ENCODE peak calls at places on chromosomes 2 and 18, in four cellular contexts. T is cardiac muscle cell, A is RWPE2, D is tibial nerve. E is an unnamed sample.

GRCh38 chr2:205197468-205198129 is 484.7 kb upstream of the NRP2 start:
- DNase-seq in D (no peak), A (no peak), T (no peak), E (no peak)

GRCh38 chr2:235263205-235264120 is 230.4 kb upstream of the AGAP1 start:
- DNase-seq in A (peak; percentile 84), D (peak; percentile 90), T (no peak), E (peak; percentile 10)

GRCh38 chr2:113000436-113000835 is 4.8 kb upstream of the IL36A start:
- DNase-seq in A (no peak), T (no peak), D (no peak), E (no peak)

GRCh38 chr2:68767031-68767961 is 32.7 kb downstream of the ARHGAP25 start:
- DNase-seq in D (no peak), T (no peak), A (no peak), E (no peak)

GRCh38 chr18:4450065-4450676 is 4.9 kb downstream of the DLGAP1 start:
- DNase-seq in T (no peak), A (no peak), D (no peak), E (no peak)

GRCh38 chr18:9017900-9018217 is 84.6 kb upstream of the NDUFV2 start:
- DNase-seq in A (no peak), D (no peak), T (no peak), E (no peak)

GRCh38 chr2:7857904-7858303 is 824.0 kb upstream of the ID2 start:
- DNase-seq in T (no peak), A (no peak), D (no peak), E (peak; percentile 56)

GRCh38 chr18:55768255-55768654 is 180.3 kb upstream of the TCF4 start:
- DNase-seq in A (no peak), D (no peak), T (no peak), E (no peak)

GRCh38 chr18:57004366-57005121 is 142.3 kb upstream of the BOD1L2 start:
- DNase-seq in D (no peak), A (no peak), T (no peak), E (peak; percentile 16)

GRCh38 chr2:67560818-67561221 is 163.7 kb downstream of the ETAA1 start:
- DNase-seq in A (no peak), T (no peak), D (no peak), E (no peak)

GRCh38 chr2:169034256-169034655 is 3.1 kb upstream of the ABCB11 start:
- DNase-seq in A (no peak), T (peak; percentile 82), D (no peak), E (no peak)

GRCh38 chr2:121790276-121790956 is 35.0 kb downstream of the TSN start:
- DNase-seq in A (no peak), D (no peak), T (no peak), E (peak; percentile 41)

GRCh38 chr18:1954583-1955312 is 616.6 kb downstream of the METTL4 start:
- DNase-seq in A (no peak), T (no peak), D (no peak), E (no peak)

GRCh38 chr2:45595724-45596435 is 15.2 kb downstream of the SRBD1 start:
- DNase-seq in D (peak; percentile 70), T (no peak), A (no peak), E (peak; percentile 64)

GRCh38 chr2:160063266-160063665 is 851 bp upstream of the PLA2R1 start:
- DNase-seq in A (no peak), T (no peak), D (no peak), E (no peak)

GRCh38 chr2:138321458-138321857 is 180.1 kb upstream of the SPOPL start:
- DNase-seq in D (no peak), T (no peak), A (no peak), E (no peak)

GRCh38 chr2:11583840-11584529 is 50.1 kb downstream of the GREB1 start:
- DNase-seq in A (peak; percentile 82), T (peak; percentile 78), D (peak; percentile 90), E (peak; percentile 82)

GRCh38 chr2:27442282-27442980 is at the start of gene KRTCAP3:
- DNase-seq in T (peak; percentile 66), A (peak; percentile 83), D (no peak), E (no peak)

GRCh38 chr2:41803361-41803760 is 244.5 kb upstream of the PKDCC start:
- DNase-seq in T (no peak), A (no peak), D (no peak), E (no peak)

GRCh38 chr2:217641987-217642386 is 360.8 kb downstream of the TNS1 start:
- DNase-seq in T (no peak), A (no peak), D (no peak), E (no peak)

GRCh38 chr2:195408196-195408595 is 248.8 kb upstream of the SLC39A10 start:
- DNase-seq in D (no peak), T (no peak), A (no peak), E (no peak)

GRCh38 chr2:196181484-196181883 is 10.1 kb upstream of the STK17B start:
- DNase-seq in A (no peak), T (no peak), D (no peak), E (no peak)

GRCh38 chr2:230913406-230913805 is 11.6 kb downstream of the GPR55 start:
- DNase-seq in T (peak; percentile 51), D (no peak), A (peak; percentile 8), E (no peak)

GRCh38 chr2:83364264-83364663 is 1094.8 kb downstream of the SUCLG1 start:
- DNase-seq in A (no peak), T (no peak), D (no peak), E (peak; percentile 66)

GRCh38 chr18:76823574-76823973 is 1.2 kb downstream of the ZNF236 start:
- DNase-seq in D (no peak), A (peak; percentile 52), T (peak; percentile 48), E (no peak)
- H3K36me3 ChIP-seq in D (no peaks in the 10 kb centered on the region), A (peaks cover 17% of the 10 kb centered on the region), T (no peaks in the 10 kb centered on the region), E (peaks cover 1% of the 10 kb centered on the region)

GRCh38 chr2:148819019-148819418 is 56.0 kb upstream of the KIF5C start:
- DNase-seq in T (no peak), D (no peak), A (no peak), E (no peak)

GRCh38 chr2:148816176-148816575 is 58.9 kb upstream of the KIF5C start:
- DNase-seq in T (no peak), D (no peak), A (no peak), E (no peak)

GRCh38 chr2:148814143-148814852 is 60.7 kb upstream of the KIF5C start:
- DNase-seq in A (no peak), D (no peak), T (no peak), E (peak; percentile 9)

GRCh38 chr2:148814853-148815419 is 60.1 kb upstream of the KIF5C start:
- DNase-seq in A (no peak), D (no peak), T (no peak), E (no peak)

GRCh38 chr2:148817210-148817708 is 57.8 kb upstream of the KIF5C start:
- DNase-seq in A (no peak), T (peak; percentile 43), D (no peak), E (peak; percentile 5)
- H3K4me3 ChIP-seq in A (no peak overlapping the region), T (no peak overlapping the region), D (no peak overlapping the region), E (peak overlapping the region; percentile 20)

DNA sequence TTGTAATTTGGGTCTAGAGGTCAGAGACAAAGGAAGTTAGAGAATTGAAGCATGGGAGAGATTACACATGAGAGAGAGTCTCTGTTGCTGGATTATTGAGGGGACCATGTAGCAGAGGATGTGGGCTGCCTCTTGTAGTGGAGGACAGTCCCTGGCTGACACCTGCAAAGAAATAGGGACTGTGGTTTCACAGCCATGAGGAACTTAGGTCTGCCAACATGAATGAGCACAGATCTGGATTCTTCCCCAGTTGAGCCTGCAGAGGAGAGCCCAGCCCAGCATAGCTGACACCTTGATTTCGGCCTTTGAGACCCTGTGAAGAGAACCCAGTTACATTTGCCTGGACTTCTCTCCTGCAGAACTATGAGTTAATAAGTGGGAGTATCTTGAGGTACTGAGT is 179.5 kb upstream of the TWIST2 start:
- DNase-seq in T (no peak), D (no peak), A (no peak), E (no peak)
- H3K27me3 ChIP-seq in T (no peaks in the 10 kb centered on the region), D (no peaks in the 10 kb centered on the region), A (no peaks in the 10 kb centered on the region), E (no peaks in the 10 kb centered on the region)

DNA sequence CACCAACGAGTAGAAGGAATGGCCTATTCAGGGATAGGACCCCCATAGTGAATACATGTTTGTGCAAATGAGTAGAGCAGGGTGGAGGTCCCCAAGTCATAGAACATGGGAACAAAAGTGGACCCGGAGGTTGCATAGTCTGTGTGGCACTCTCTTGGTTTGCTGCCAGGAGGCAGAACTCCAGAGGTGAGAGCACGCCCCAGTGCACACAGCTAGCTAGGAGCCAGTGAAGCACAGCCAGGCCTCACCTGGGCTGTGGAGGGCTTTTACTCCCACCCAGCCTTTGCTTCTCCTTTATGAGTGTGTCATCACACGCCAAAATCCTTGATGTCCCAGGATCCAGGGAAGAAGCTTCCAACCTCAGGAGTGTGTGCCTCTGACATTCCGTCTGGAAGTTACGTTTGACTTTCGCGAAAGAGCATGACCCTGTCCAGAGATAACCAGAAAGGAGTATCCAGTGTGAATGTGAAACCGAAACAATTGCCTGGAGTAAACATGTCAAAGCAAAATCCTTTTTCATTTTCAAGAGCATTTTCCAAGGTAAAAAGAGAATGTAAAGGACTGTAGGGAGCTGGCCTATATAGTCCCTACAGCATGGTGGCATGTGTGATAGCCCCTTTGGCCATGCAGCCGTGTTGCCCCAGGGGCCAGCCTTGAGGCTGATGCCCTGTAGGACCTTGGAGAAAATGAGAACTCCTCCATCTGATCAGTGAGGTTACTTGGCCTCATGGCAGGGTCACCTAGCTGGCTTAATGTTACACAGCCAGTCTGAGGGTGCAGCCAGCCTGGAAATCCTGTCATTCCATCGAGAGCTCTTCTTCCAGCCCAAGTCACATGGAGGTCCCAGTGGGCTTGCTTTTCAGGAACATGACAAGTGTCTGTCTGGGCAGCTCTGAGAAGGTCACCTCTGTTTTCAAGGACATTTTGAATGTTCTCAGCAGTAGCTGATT is 8.8 kb downstream of the TRIB2 start:
- DNase-seq in A (no peak), D (no peak), T (no peak), E (no peak)
- H3K36me3 ChIP-seq in A (peaks cover 36% of the 10 kb centered on the region), D (no peaks in the 10 kb centered on the region), T (peaks cover 29% of the 10 kb centered on the region), E (peaks cover 35% of the 10 kb centered on the region)

DNA sequence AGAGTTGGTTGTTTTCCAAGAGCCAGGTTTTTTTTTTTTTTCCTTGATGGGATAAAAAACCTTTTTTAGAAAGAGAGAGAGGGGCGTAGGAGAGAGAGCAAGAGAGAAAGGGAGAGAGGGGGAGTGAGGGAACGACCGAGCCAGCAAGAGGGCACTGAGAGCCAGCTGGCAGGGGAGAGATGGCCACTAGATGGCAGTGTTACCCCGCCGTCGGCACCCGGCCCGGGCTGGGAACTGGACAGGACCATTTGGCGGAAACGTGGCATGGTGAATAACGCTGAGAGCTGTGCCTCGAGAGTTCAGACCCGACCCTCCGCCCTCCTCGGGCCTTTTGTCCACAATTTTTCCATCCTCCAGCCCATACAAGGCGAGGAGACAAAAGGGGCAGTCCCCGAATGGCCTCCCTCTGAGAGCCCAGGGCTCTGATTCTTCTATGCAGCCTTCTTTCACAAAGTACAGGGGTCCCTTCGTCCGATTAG is 286.7 kb upstream of the VRK2 start:
- DNase-seq in D (peak; percentile 86), T (peak; percentile 84), A (peak; percentile 61), E (no peak)
- H3K4me3 ChIP-seq in D (peak overlapping the region; percentile 8), T (no peak overlapping the region), A (no peak overlapping the region), E (peak overlapping the region; percentile 10)

DNA sequence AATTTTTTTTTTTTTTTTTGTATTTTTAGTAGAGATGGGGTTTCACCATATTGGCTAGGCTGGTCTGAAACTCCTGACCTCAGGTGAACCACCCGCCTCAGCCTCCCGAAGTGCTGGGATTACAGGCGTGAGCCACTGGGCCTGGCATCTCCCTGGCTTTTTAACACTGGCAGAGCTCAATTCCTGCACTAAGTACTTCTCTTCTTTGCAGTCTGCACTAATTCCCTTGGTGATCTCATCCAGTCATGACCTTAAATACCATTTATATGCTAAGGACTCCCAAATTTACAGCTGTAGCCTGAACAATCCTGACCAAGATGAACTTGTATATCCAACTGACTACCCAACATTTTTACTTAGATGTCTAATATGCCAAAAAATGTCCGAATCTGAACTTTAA is 10.2 kb downstream of the PREPL start:
- DNase-seq in A (no peak), D (no peak), T (no peak), E (no peak)
- H3K27me3 ChIP-seq in A (no peaks in the 10 kb centered on the region), D (no peaks in the 10 kb centered on the region), T (no peaks in the 10 kb centered on the region), E (no peaks in the 10 kb centered on the region)

E was measured in BJ.